ENCODE peak calls at places on chromosome 11, in six cellular contexts. E is H1; F is thoracic aorta; J is cardiac muscle cell; W is CD8-positive, alpha-beta T cell; Y is hepatocyte. D is an unnamed sample.

GRCh38 chr11:363948-364761 is 5.1 kb upstream of the B4GALNT4 start:
- DNase-seq in J (no peak), E (peak; percentile 51), W (peak; percentile 66), F (no peak), Y (peak; percentile 56), D (peak; percentile 84)

GRCh38 chr11:60858236-60858635 is 2.5 kb upstream of the PTGDR2 start:
- DNase-seq in Y (no peak), E (no peak), W (no peak), F (no peak), J (no peak), D (no peak)

GRCh38 chr11:208177-208916 is 839 bp downstream of the RIC8A start:
- DNase-seq in Y (peak; percentile 93), J (peak; percentile 76), E (peak; percentile 29), W (peak; percentile 81), F (no peak), D (peak; percentile 93)

GRCh38 chr11:69088676-69089146 is 40.0 kb downstream of the TPCN2 start:
- DNase-seq in W (peak; percentile 62), J (peak; percentile 84), F (peak; percentile 56), Y (peak; percentile 89), E (peak; percentile 70), D (peak; percentile 80)

GRCh38 chr11:61095022-61095421 is 7.3 kb upstream of the CD5 start:
- DNase-seq in Y (no peak), F (no peak), J (no peak), E (no peak), W (no peak), D (no peak)

GRCh38 chr11:43602670-43603069 is 77.9 kb upstream of the HSD17B12 start:
- DNase-seq in W (no peak), F (no peak), J (no peak), E (no peak), Y (no peak), D (no peak)

GRCh38 chr11:41246399-41246745 is 213.1 kb downstream of the LRRC4C start:
- DNase-seq in Y (no peak), F (no peak), E (no peak), J (no peak), W (no peak), D (no peak)

GRCh38 chr11:39681428-39681827 is 1778.0 kb downstream of the LRRC4C start:
- DNase-seq in E (no peak), Y (no peak), F (no peak), J (no peak), W (no peak), D (no peak)

GRCh38 chr11:12744831-12745502 is 70.7 kb downstream of the TEAD1 start:
- DNase-seq in W (no peak), F (no peak), J (no peak), E (no peak), Y (no peak), D (no peak)

GRCh38 chr11:73114835-73115220 is 27.3 kb downstream of the FCHSD2 start:
- DNase-seq in E (no peak), J (no peak), Y (no peak), F (no peak), W (no peak), D (no peak)

GRCh38 chr11:10042699-10043098 is 251.3 kb downstream of the SBF2 start:
- DNase-seq in J (no peak), W (no peak), F (no peak), E (no peak), Y (peak; percentile 19), D (peak; percentile 71)

GRCh38 chr11:70156291-70157037 is 46.6 kb upstream of the FADD start:
- DNase-seq in J (no peak), F (no peak), Y (no peak), W (no peak), E (no peak), D (no peak)

GRCh38 chr11:130407978-130408377 is 20.4 kb downstream of the ADAMTS8 start:
- DNase-seq in F (peak; percentile 38), W (no peak), E (no peak), J (peak; percentile 46), Y (peak; percentile 68), D (peak; percentile 99)

GRCh38 chr11:67044496-67044895 is 12.2 kb upstream of the RHOD start:
- DNase-seq in F (no peak), E (no peak), Y (no peak), W (no peak), J (no peak), D (no peak)

GRCh38 chr11:9001736-9002135 is 2.1 kb downstream of the NRIP3 start:
- DNase-seq in F (no peak), W (peak; percentile 37), Y (peak; percentile 40), E (no peak), J (peak; percentile 65), D (peak; percentile 96)

GRCh38 chr11:124793466-124794278 is 6.5 kb downstream of the MSANTD2 start:
- DNase-seq in W (peak; percentile 15), J (peak; percentile 66), E (no peak), Y (peak; percentile 71), F (no peak), D (peak; percentile 70)

GRCh38 chr11:35404397-35404775 is 15.0 kb downstream of the SLC1A2 start:
- DNase-seq in W (no peak), F (no peak), Y (peak; percentile 46), J (peak; percentile 41), E (no peak), D (peak; percentile 68)

GRCh38 chr11:10107522-10107921 is 186.5 kb downstream of the SBF2 start:
- DNase-seq in W (no peak), Y (no peak), J (no peak), E (no peak), F (no peak), D (no peak)

GRCh38 chr11:2089536-2090165 is 49.5 kb downstream of the IGF2 start:
- DNase-seq in Y (peak; percentile 40), E (no peak), W (no peak), J (peak; percentile 28), F (no peak), D (peak; percentile 66)

GRCh38 chr11:75031771-75032549 is 43.2 kb downstream of the NEU3 start:
- DNase-seq in Y (peak; percentile 88), W (peak; percentile 65), E (peak; percentile 39), F (no peak), J (peak; percentile 83), D (peak; percentile 82)

GRCh38 chr11:31821779-31822574 is 10.9 kb upstream of the PAX6 start:
- DNase-seq in E (no peak), J (no peak), Y (no peak), W (no peak), F (no peak), D (no peak)

GRCh38 chr11:33553486-33553885 is 147.1 kb downstream of the C11orf91 start:
- DNase-seq in Y (no peak), J (no peak), F (no peak), E (no peak), W (no peak), D (no peak)

GRCh38 chr11:79486239-79486984 is 45.6 kb upstream of the TENM4 start:
- DNase-seq in Y (peak; percentile 55), F (no peak), W (no peak), J (no peak), E (no peak), D (no peak)

GRCh38 chr11:134372536-134372935 is 39.5 kb downstream of the B3GAT1 start:
- DNase-seq in Y (no peak), J (no peak), W (no peak), F (no peak), E (no peak), D (no peak)
- H3K9me3 ChIP-seq in Y (no peaks in the 10 kb centered on the region), J (no peaks in the 10 kb centered on the region), W (no peaks in the 10 kb centered on the region), F (no peaks in the 10 kb centered on the region), E (no peaks in the 10 kb centered on the region), D (no peaks in the 10 kb centered on the region)

DNA sequence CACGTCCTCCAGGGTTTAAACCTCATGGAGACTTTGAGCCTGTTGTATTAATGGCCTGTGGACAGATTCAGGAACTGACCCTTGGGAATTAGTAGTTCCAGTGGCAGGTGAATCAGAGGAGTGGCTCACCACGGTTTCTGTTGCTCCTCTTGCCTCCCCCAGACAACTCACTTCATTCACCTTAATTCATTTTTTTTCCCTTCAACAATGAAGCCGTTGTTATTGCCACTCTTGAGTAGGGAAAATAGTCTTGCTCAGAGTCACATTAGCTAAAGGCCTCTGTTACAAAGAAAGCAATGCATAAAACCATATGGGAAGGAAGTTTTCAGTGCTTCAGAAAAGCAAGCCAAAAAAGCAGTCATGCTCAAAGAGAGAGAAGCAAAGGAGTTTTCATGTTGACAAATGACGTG is 22.6 kb downstream of the AMOTL1 start:
- DNase-seq in Y (no peak), E (no peak), W (no peak), J (no peak), F (no peak), D (peak; percentile 57)
- H3K27ac ChIP-seq in Y (peak overlapping the region; percentile 74), E (no peak overlapping the region), W (no peak overlapping the region), J (no peak overlapping the region), F (no peak overlapping the region), D (peak overlapping the region; percentile 41)

DNA sequence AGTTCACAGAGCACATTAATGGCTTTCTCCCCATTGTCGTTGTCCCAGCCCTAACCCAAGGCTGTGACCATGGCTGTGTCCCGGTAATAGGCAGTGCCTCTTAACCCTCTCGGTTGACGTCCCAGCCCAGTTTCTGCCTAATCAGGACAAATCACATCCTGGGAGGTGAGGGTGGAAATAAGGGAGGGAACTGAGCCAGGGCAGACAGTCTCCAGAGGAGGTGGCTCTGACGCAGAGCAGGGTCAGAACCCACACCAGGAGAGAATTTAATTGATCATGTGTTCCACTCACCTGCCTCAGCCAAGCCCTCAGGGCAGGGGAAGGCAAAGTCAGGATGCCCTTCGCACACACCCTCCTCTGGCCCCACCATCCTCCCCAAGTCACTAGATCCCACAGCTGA is 17.0 kb downstream of the SLC43A1 start:
- DNase-seq in E (no peak), J (no peak), Y (no peak), F (no peak), W (no peak), D (no peak)
- H3K4me1 ChIP-seq in E (peaks cover 19% of the 10 kb centered on the region), J (peaks cover 18% of the 10 kb centered on the region), Y (peaks cover 31% of the 10 kb centered on the region), F (no peaks in the 10 kb centered on the region), W (no peaks in the 10 kb centered on the region), D (no peaks in the 10 kb centered on the region)

GRCh38 chr11:108518581-108518980 is 20.4 kb upstream of the POGLUT3 start:
- DNase-seq in E (no peak), J (no peak), Y (no peak), W (no peak), F (no peak), D (no peak)
- H3K9me3 ChIP-seq in E (no peaks in the 10 kb centered on the region), J (no peaks in the 10 kb centered on the region), Y (no peaks in the 10 kb centered on the region), W (no peaks in the 10 kb centered on the region), F (no peaks in the 10 kb centered on the region), D (no peaks in the 10 kb centered on the region)